ENCODE peak calls at places on chromosomes 16 and 17, in seven cellular contexts. One of them, this sample, is unnamed.

GRCh38 chr16:72857841-72858594 is 189.9 kb downstream of the ZFHX3 start:
- DNase-seq in H1: no peak
- DNase-seq in SK-N-SH: no peak
- DNase-seq in HCT116: no peak
- DNase-seq in K562: no peak
- DNase-seq in HepG2: no peak
- DNase-seq in GM12878: no peak
- DNase-seq in this sample: no peak

GRCh38 chr17:21218831-21219380 is 4.9 kb upstream of the TMEM11 start:
- DNase-seq in H1: no peak
- DNase-seq in SK-N-SH: no peak
- DNase-seq in HCT116: no peak
- DNase-seq in K562: no peak
- DNase-seq in HepG2: no peak
- DNase-seq in GM12878: no peak
- DNase-seq in this sample: no peak

GRCh38 chr17:6796887-6797490 is 21.0 kb downstream of the FBXO39 start:
- DNase-seq in H1: no peak
- DNase-seq in SK-N-SH: no peak
- DNase-seq in HCT116: no peak
- DNase-seq in K562: no peak
- DNase-seq in HepG2: no peak
- DNase-seq in GM12878: no peak
- DNase-seq in this sample: no peak

GRCh38 chr17:35953720-35954119 is 10.2 kb upstream of the LYZL6 start:
- DNase-seq in H1: peak; percentile 58
- DNase-seq in SK-N-SH: no peak
- DNase-seq in HCT116: no peak
- DNase-seq in K562: no peak
- DNase-seq in HepG2: no peak
- DNase-seq in GM12878: no peak
- DNase-seq in this sample: no peak

GRCh38 chr17:8832711-8833352 is 33.7 kb upstream of the MFSD6L start:
- DNase-seq in H1: peak; percentile 95
- DNase-seq in SK-N-SH: peak; percentile 75
- DNase-seq in HCT116: peak; percentile 12
- DNase-seq in K562: peak; percentile 73
- DNase-seq in HepG2: no peak
- DNase-seq in GM12878: no peak
- DNase-seq in this sample: no peak

GRCh38 chr16:49417354-49417753 is 43.8 kb downstream of the C16orf78 start:
- DNase-seq in H1: no peak
- DNase-seq in SK-N-SH: no peak
- DNase-seq in HCT116: no peak
- DNase-seq in K562: no peak
- DNase-seq in HepG2: no peak
- DNase-seq in GM12878: no peak
- DNase-seq in this sample: no peak

GRCh38 chr17:27276653-27277156 is 17.2 kb upstream of the WSB1 start:
- DNase-seq in H1: peak; percentile 77
- DNase-seq in SK-N-SH: peak; percentile 15
- DNase-seq in HCT116: no peak
- DNase-seq in K562: no peak
- DNase-seq in HepG2: no peak
- DNase-seq in GM12878: no peak
- DNase-seq in this sample: no peak

GRCh38 chr16:74521691-74522090 is 85.2 kb downstream of the GLG1 start:
- DNase-seq in H1: no peak
- DNase-seq in SK-N-SH: peak; percentile 12
- DNase-seq in HCT116: no peak
- DNase-seq in K562: no peak
- DNase-seq in HepG2: no peak
- DNase-seq in GM12878: no peak
- DNase-seq in this sample: no peak

GRCh38 chr17:2054740-2055493 is at the start of gene HIC1:
- DNase-seq in H1: peak; percentile 90
- DNase-seq in SK-N-SH: peak; percentile 93
- DNase-seq in HCT116: no peak
- DNase-seq in K562: peak; percentile 51
- DNase-seq in HepG2: peak; percentile 24
- DNase-seq in GM12878: no peak
- DNase-seq in this sample: peak; percentile 96

GRCh38 chr16:50202926-50203624 is 50.0 kb downstream of the TENT4B start:
- DNase-seq in H1: no peak
- DNase-seq in SK-N-SH: no peak
- DNase-seq in HCT116: peak; percentile 62
- DNase-seq in K562: no peak
- DNase-seq in HepG2: peak; percentile 92
- DNase-seq in GM12878: no peak
- DNase-seq in this sample: no peak

GRCh38 chr17:58187675-58188074 is 4.9 kb upstream of the EPX start:
- DNase-seq in H1: no peak
- DNase-seq in SK-N-SH: peak; percentile 17
- DNase-seq in HCT116: no peak
- DNase-seq in K562: no peak
- DNase-seq in HepG2: no peak
- DNase-seq in GM12878: no peak
- DNase-seq in this sample: peak; percentile 16

GRCh38 chr16:89744813-89745212 is 23.5 kb downstream of the ZNF276 start:
- DNase-seq in H1: no peak
- DNase-seq in SK-N-SH: no peak
- DNase-seq in HCT116: no peak
- DNase-seq in K562: no peak
- DNase-seq in HepG2: no peak
- DNase-seq in GM12878: no peak
- DNase-seq in this sample: no peak

GRCh38 chr17:13584701-13585080 is 17.0 kb downstream of the HS3ST3A1 start:
- DNase-seq in H1: no peak
- DNase-seq in SK-N-SH: no peak
- DNase-seq in HCT116: no peak
- DNase-seq in K562: no peak
- DNase-seq in HepG2: no peak
- DNase-seq in GM12878: no peak
- DNase-seq in this sample: no peak

GRCh38 chr17:55304171-55304859 is 39.6 kb downstream of the HLF start:
- DNase-seq in H1: no peak
- DNase-seq in SK-N-SH: no peak
- DNase-seq in HCT116: no peak
- DNase-seq in K562: no peak
- DNase-seq in HepG2: no peak
- DNase-seq in GM12878: no peak
- DNase-seq in this sample: no peak

GRCh38 chr16:51409001-51409675 is 258.1 kb upstream of the SALL1 start:
- DNase-seq in H1: no peak
- DNase-seq in SK-N-SH: no peak
- DNase-seq in HCT116: no peak
- DNase-seq in K562: no peak
- DNase-seq in HepG2: no peak
- DNase-seq in GM12878: no peak
- DNase-seq in this sample: no peak

GRCh38 chr17:78435330-78436005 is 57.0 kb downstream of the PGS1 start:
- DNase-seq in H1: no peak
- DNase-seq in SK-N-SH: no peak
- DNase-seq in HCT116: no peak
- DNase-seq in K562: no peak
- DNase-seq in HepG2: no peak
- DNase-seq in GM12878: no peak
- DNase-seq in this sample: no peak

GRCh38 chr16:2154533-2155090 is 970 bp upstream of the TRAF7 start:
- DNase-seq in H1: no peak
- DNase-seq in SK-N-SH: no peak
- DNase-seq in HCT116: no peak
- DNase-seq in K562: no peak
- DNase-seq in HepG2: no peak
- DNase-seq in GM12878: no peak
- DNase-seq in this sample: no peak

GRCh38 chr17:752620-753219 is 656 bp upstream of the GEMIN4 start:
- DNase-seq in H1: no peak
- DNase-seq in SK-N-SH: peak; percentile 68
- DNase-seq in HCT116: no peak
- DNase-seq in K562: no peak
- DNase-seq in HepG2: no peak
- DNase-seq in GM12878: no peak
- DNase-seq in this sample: peak; percentile 71

GRCh38 chr17:40462343-40463121 is 19.3 kb downstream of the IGFBP4 start:
- DNase-seq in H1: no peak
- DNase-seq in SK-N-SH: peak; percentile 61
- DNase-seq in HCT116: no peak
- DNase-seq in K562: no peak
- DNase-seq in HepG2: no peak
- DNase-seq in GM12878: no peak
- DNase-seq in this sample: no peak

GRCh38 chr17:59558953-59559352 is 6.5 kb upstream of the DHX40 start:
- DNase-seq in H1: no peak
- DNase-seq in SK-N-SH: peak; percentile 42
- DNase-seq in HCT116: no peak
- DNase-seq in K562: no peak
- DNase-seq in HepG2: peak; percentile 17
- DNase-seq in GM12878: no peak
- DNase-seq in this sample: peak; percentile 37

GRCh38 chr17:17685775-17686291 is 4.6 kb downstream of the RAI1 start:
- DNase-seq in H1: no peak
- DNase-seq in SK-N-SH: peak; percentile 65
- DNase-seq in HCT116: peak; percentile 60
- DNase-seq in K562: no peak
- DNase-seq in HepG2: no peak
- DNase-seq in GM12878: no peak
- DNase-seq in this sample: no peak

GRCh38 chr17:42247734-42248133 is 28.5 kb downstream of the STAT5B start:
- DNase-seq in H1: no peak
- DNase-seq in SK-N-SH: no peak
- DNase-seq in HCT116: no peak
- DNase-seq in K562: no peak
- DNase-seq in HepG2: peak; percentile 66
- DNase-seq in GM12878: no peak
- DNase-seq in this sample: no peak
- TF ChIP-seq JUND in H1: no peak
- TF ChIP-seq JUND in SK-N-SH: no peak
- TF ChIP-seq JUND in HCT116: no peak
- TF ChIP-seq JUND in K562: no peak
- TF ChIP-seq JUND in HepG2: no peak
- TF ChIP-seq JUND in GM12878: no peak
- TF ChIP-seq JUND in this sample: no peak

DNA sequence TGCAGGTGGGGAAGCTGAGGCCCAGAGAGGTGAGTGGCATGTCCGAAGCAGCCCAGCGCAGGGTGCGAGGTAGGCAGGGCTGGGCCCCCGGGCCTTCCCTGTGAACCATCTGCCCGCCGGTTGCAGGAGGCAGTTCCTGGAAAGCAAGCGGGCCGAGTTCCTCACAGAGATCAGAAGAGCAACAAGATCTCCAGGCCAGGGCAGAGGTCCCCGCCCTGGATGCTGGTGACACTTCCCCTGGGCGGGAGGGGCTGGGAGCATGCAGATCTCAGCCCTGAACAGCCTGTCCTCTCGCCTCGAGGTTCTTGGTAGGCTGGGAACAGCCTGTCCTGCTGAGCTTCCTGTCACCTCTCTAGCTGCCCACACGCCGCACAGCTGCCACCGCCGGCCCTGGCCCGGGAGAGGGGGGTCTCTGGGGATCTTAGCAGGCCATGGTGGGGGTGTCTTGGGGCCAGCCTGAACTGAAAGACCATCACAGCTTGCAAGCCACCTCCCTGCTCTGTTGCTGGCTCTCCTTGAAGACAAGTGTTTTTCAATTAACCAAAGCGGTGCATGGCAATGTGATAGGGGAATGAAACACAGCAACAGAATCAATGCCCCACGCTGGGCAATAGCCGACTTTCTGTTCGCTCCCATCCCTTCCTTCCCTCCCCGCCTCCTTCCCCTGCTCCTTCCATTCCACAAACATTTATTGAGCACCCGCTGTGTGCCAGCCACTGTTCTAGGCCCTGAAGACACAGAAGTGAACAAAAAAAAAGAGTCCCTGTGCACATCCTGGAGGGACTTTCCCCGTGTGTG is 31.7 kb downstream of the SOCS1 start:
- DNase-seq in H1: no peak
- DNase-seq in SK-N-SH: no peak
- DNase-seq in HCT116: no peak
- DNase-seq in K562: peak; percentile 85
- DNase-seq in HepG2: peak; percentile 55
- DNase-seq in GM12878: peak; percentile 57
- DNase-seq in this sample: no peak
- TF ChIP-seq JUND in H1: no peak
- TF ChIP-seq JUND in SK-N-SH: no peak
- TF ChIP-seq JUND in HCT116: no peak
- TF ChIP-seq JUND in K562: peak; percentile 63
- TF ChIP-seq JUND in HepG2: no peak
- TF ChIP-seq JUND in GM12878: no peak
- TF ChIP-seq JUND in this sample: no peak

DNA sequence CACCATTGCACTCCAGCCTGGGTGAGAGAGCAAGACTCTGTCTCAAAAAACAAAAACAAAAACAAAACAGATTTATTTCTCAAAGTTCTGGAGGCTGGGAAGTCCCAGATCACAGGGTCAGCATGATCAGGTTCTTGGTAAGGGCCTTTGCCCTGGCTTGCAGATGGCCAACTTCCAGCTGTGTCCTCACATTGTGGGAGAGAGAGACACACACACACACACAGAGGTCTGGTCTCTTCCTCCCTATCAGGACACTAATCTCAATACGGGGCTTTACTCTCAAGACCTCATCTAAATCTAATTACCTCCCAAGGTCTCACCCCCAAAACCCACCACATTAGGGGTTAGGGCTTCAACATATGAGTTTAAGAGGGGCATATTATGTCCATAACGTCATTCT is 26.4 kb upstream of the TAOK1 start:
- DNase-seq in H1: no peak
- DNase-seq in SK-N-SH: no peak
- DNase-seq in HCT116: no peak
- DNase-seq in K562: no peak
- DNase-seq in HepG2: no peak
- DNase-seq in GM12878: no peak
- DNase-seq in this sample: no peak
- TF ChIP-seq JUND in H1: no peak
- TF ChIP-seq JUND in SK-N-SH: no peak
- TF ChIP-seq JUND in HCT116: no peak
- TF ChIP-seq JUND in K562: no peak
- TF ChIP-seq JUND in HepG2: no peak
- TF ChIP-seq JUND in GM12878: no peak
- TF ChIP-seq JUND in this sample: no peak

GRCh38 chr16:19555938-19556778 is 655 bp downstream of the VPS35L start:
- DNase-seq in H1: peak; percentile 87
- DNase-seq in SK-N-SH: peak; percentile 39
- DNase-seq in HCT116: peak; percentile 59
- DNase-seq in K562: peak; percentile 63
- DNase-seq in HepG2: no peak
- DNase-seq in GM12878: peak; percentile 13
- DNase-seq in this sample: no peak
- TF ChIP-seq JUND in H1: no peak
- TF ChIP-seq JUND in SK-N-SH: no peak
- TF ChIP-seq JUND in HCT116: no peak
- TF ChIP-seq JUND in K562: peak; percentile 14
- TF ChIP-seq JUND in HepG2: no peak
- TF ChIP-seq JUND in GM12878: no peak
- TF ChIP-seq JUND in this sample: no peak

DNA sequence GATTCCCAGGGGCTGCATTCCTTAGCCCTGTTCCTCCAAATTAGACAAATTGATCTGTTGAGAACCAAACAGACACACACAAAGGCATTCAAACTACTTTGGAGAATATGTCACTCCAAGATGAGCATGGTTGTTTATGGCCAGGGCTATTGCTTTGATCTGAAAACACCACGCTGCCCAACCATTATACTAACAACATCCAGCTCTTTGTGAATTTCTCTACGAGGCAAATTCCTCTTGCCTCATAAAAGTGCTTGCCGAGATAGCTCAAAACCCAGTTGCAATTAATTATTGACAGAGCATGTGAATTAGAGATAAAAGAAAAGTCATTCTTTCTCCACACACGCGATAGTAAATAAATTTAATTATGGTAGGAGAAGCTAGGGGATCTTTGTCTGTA is 441.6 kb downstream of the HS3ST4 start:
- DNase-seq in H1: no peak
- DNase-seq in SK-N-SH: no peak
- DNase-seq in HCT116: no peak
- DNase-seq in K562: no peak
- DNase-seq in HepG2: no peak
- DNase-seq in GM12878: no peak
- DNase-seq in this sample: no peak
- TF ChIP-seq JUND in H1: no peak
- TF ChIP-seq JUND in SK-N-SH: no peak
- TF ChIP-seq JUND in HCT116: no peak
- TF ChIP-seq JUND in K562: no peak
- TF ChIP-seq JUND in HepG2: no peak
- TF ChIP-seq JUND in GM12878: no peak
- TF ChIP-seq JUND in this sample: no peak

This sample was measured in T47D.